ENCODE peak calls at places on chromosome 4, in ten cellular contexts. One of them, this sample, is unnamed.

GRCh38 chr4:108276690-108277089 is 108.0 kb upstream of the LEF1 start:
- DNase-seq in OCI-M1: no peak
- DNase-seq in NCI-H1694: no peak
- DNase-seq in NCI-H524 treated with DMSO at 0.1 percent for 48 hours: no peak
- DNase-seq in dermis blood vessel endothelial cell: no peak
- DNase-seq in GM10248: no peak
- DNase-seq in EH: no peak
- DNase-seq in A172: no peak
- DNase-seq in NCI-H2029: no peak
- DNase-seq in activated CD4-positive, alpha-beta T cell treated with anti-CD3 and anti-CD28 coated beads, Interleukin-2, amount 10 ng/mL, durations not matched to agents 7 days and 5 days: no peak
- DNase-seq in this sample: no peak

GRCh38 chr4:38430841-38431240 is 233.2 kb upstream of the KLF3 start:
- DNase-seq in EH: no peak
- DNase-seq in activated CD4-positive, alpha-beta T cell treated with anti-CD3 and anti-CD28 coated beads, Interleukin-2, amount 10 ng/mL, durations not matched to agents 7 days and 5 days: no peak
- DNase-seq in NCI-H524 treated with DMSO at 0.1 percent for 48 hours: no peak
- DNase-seq in NCI-H2029: no peak
- DNase-seq in GM10248: no peak
- DNase-seq in OCI-M1: no peak
- DNase-seq in A172: no peak
- DNase-seq in NCI-H1694: no peak
- DNase-seq in dermis blood vessel endothelial cell: no peak
- DNase-seq in this sample: no peak

GRCh38 chr4:169330095-169330494 is 59.3 kb upstream of the SH3RF1 start:
- DNase-seq in NCI-H524 treated with DMSO at 0.1 percent for 48 hours: no peak
- DNase-seq in OCI-M1: no peak
- DNase-seq in EH: no peak
- DNase-seq in GM10248: no peak
- DNase-seq in NCI-H1694: no peak
- DNase-seq in A172: no peak
- DNase-seq in NCI-H2029: no peak
- DNase-seq in dermis blood vessel endothelial cell: no peak
- DNase-seq in activated CD4-positive, alpha-beta T cell treated with anti-CD3 and anti-CD28 coated beads, Interleukin-2, amount 10 ng/mL, durations not matched to agents 7 days and 5 days: no peak
- DNase-seq in this sample: no peak

GRCh38 chr4:145740796-145741195 is 60.9 kb downstream of the C4orf51 start:
- DNase-seq in activated CD4-positive, alpha-beta T cell treated with anti-CD3 and anti-CD28 coated beads, Interleukin-2, amount 10 ng/mL, durations not matched to agents 7 days and 5 days: no peak
- DNase-seq in OCI-M1: no peak
- DNase-seq in EH: no peak
- DNase-seq in GM10248: no peak
- DNase-seq in dermis blood vessel endothelial cell: no peak
- DNase-seq in NCI-H524 treated with DMSO at 0.1 percent for 48 hours: peak
- DNase-seq in NCI-H1694: no peak
- DNase-seq in A172: no peak
- DNase-seq in NCI-H2029: no peak
- DNase-seq in this sample: no peak

GRCh38 chr4:18422685-18423084 is 401.1 kb upstream of the LCORL start:
- DNase-seq in A172: no peak
- DNase-seq in NCI-H2029: no peak
- DNase-seq in NCI-H524 treated with DMSO at 0.1 percent for 48 hours: no peak
- DNase-seq in GM10248: no peak
- DNase-seq in dermis blood vessel endothelial cell: no peak
- DNase-seq in EH: no peak
- DNase-seq in NCI-H1694: no peak
- DNase-seq in activated CD4-positive, alpha-beta T cell treated with anti-CD3 and anti-CD28 coated beads, Interleukin-2, amount 10 ng/mL, durations not matched to agents 7 days and 5 days: no peak
- DNase-seq in OCI-M1: no peak
- DNase-seq in this sample: no peak

GRCh38 chr4:53721276-53721675 is 130.0 kb upstream of the LNX1 start:
- DNase-seq in activated CD4-positive, alpha-beta T cell treated with anti-CD3 and anti-CD28 coated beads, Interleukin-2, amount 10 ng/mL, durations not matched to agents 7 days and 5 days: no peak
- DNase-seq in A172: no peak
- DNase-seq in NCI-H524 treated with DMSO at 0.1 percent for 48 hours: no peak
- DNase-seq in NCI-H1694: no peak
- DNase-seq in NCI-H2029: no peak
- DNase-seq in dermis blood vessel endothelial cell: no peak
- DNase-seq in OCI-M1: no peak
- DNase-seq in EH: peak
- DNase-seq in GM10248: no peak
- DNase-seq in this sample: no peak

GRCh38 chr4:123505077-123505456 is 108.5 kb downstream of the SPRY1 start:
- DNase-seq in activated CD4-positive, alpha-beta T cell treated with anti-CD3 and anti-CD28 coated beads, Interleukin-2, amount 10 ng/mL, durations not matched to agents 7 days and 5 days: no peak
- DNase-seq in GM10248: no peak
- DNase-seq in dermis blood vessel endothelial cell: peak
- DNase-seq in NCI-H524 treated with DMSO at 0.1 percent for 48 hours: no peak
- DNase-seq in NCI-H2029: no peak
- DNase-seq in NCI-H1694: no peak
- DNase-seq in EH: no peak
- DNase-seq in A172: no peak
- DNase-seq in OCI-M1: no peak
- DNase-seq in this sample: peak

GRCh38 chr4:15562114-15562513 is 92.4 kb downstream of the CC2D2A start:
- DNase-seq in NCI-H524 treated with DMSO at 0.1 percent for 48 hours: no peak
- DNase-seq in GM10248: no peak
- DNase-seq in OCI-M1: no peak
- DNase-seq in activated CD4-positive, alpha-beta T cell treated with anti-CD3 and anti-CD28 coated beads, Interleukin-2, amount 10 ng/mL, durations not matched to agents 7 days and 5 days: no peak
- DNase-seq in EH: peak
- DNase-seq in NCI-H1694: no peak
- DNase-seq in NCI-H2029: no peak
- DNase-seq in dermis blood vessel endothelial cell: peak
- DNase-seq in A172: no peak
- DNase-seq in this sample: no peak

GRCh38 chr4:24642941-24643628 is 58.7 kb upstream of the DHX15 start:
- DNase-seq in NCI-H2029: no peak
- DNase-seq in A172: peak
- DNase-seq in NCI-H524 treated with DMSO at 0.1 percent for 48 hours: no peak
- DNase-seq in NCI-H1694: no peak
- DNase-seq in dermis blood vessel endothelial cell: peak
- DNase-seq in activated CD4-positive, alpha-beta T cell treated with anti-CD3 and anti-CD28 coated beads, Interleukin-2, amount 10 ng/mL, durations not matched to agents 7 days and 5 days: no peak
- DNase-seq in OCI-M1: no peak
- DNase-seq in EH: peak
- DNase-seq in GM10248: no peak
- DNase-seq in this sample: peak

GRCh38 chr4:80767944-80768343 is 262.6 kb upstream of the BMP3 start:
- DNase-seq in NCI-H524 treated with DMSO at 0.1 percent for 48 hours: no peak
- DNase-seq in dermis blood vessel endothelial cell: no peak
- DNase-seq in NCI-H2029: no peak
- DNase-seq in A172: peak
- DNase-seq in GM10248: no peak
- DNase-seq in NCI-H1694: no peak
- DNase-seq in OCI-M1: no peak
- DNase-seq in activated CD4-positive, alpha-beta T cell treated with anti-CD3 and anti-CD28 coated beads, Interleukin-2, amount 10 ng/mL, durations not matched to agents 7 days and 5 days: no peak
- DNase-seq in EH: peak
- DNase-seq in this sample: no peak

GRCh38 chr4:156971623-156972369 is at the start of gene PDGFC:
- DNase-seq in dermis blood vessel endothelial cell: peak
- DNase-seq in A172: peak
- DNase-seq in GM10248: peak
- DNase-seq in activated CD4-positive, alpha-beta T cell treated with anti-CD3 and anti-CD28 coated beads, Interleukin-2, amount 10 ng/mL, durations not matched to agents 7 days and 5 days: no peak
- DNase-seq in EH: peak
- DNase-seq in NCI-H524 treated with DMSO at 0.1 percent for 48 hours: no peak
- DNase-seq in OCI-M1: peak
- DNase-seq in NCI-H2029: no peak
- DNase-seq in NCI-H1694: no peak
- DNase-seq in this sample: peak

GRCh38 chr4:188016754-188017153 is 21.2 kb downstream of the ZFP42 start:
- DNase-seq in NCI-H1694: no peak
- DNase-seq in NCI-H2029: no peak
- DNase-seq in OCI-M1: no peak
- DNase-seq in EH: no peak
- DNase-seq in dermis blood vessel endothelial cell: no peak
- DNase-seq in GM10248: no peak
- DNase-seq in A172: no peak
- DNase-seq in NCI-H524 treated with DMSO at 0.1 percent for 48 hours: no peak
- DNase-seq in activated CD4-positive, alpha-beta T cell treated with anti-CD3 and anti-CD28 coated beads, Interleukin-2, amount 10 ng/mL, durations not matched to agents 7 days and 5 days: no peak
- DNase-seq in this sample: no peak

GRCh38 chr4:144611850-144612249 is 34.1 kb upstream of the HHIP start:
- DNase-seq in dermis blood vessel endothelial cell: peak
- DNase-seq in A172: peak
- DNase-seq in EH: peak
- DNase-seq in NCI-H2029: no peak
- DNase-seq in activated CD4-positive, alpha-beta T cell treated with anti-CD3 and anti-CD28 coated beads, Interleukin-2, amount 10 ng/mL, durations not matched to agents 7 days and 5 days: no peak
- DNase-seq in OCI-M1: peak
- DNase-seq in NCI-H1694: no peak
- DNase-seq in GM10248: peak
- DNase-seq in NCI-H524 treated with DMSO at 0.1 percent for 48 hours: no peak
- DNase-seq in this sample: peak